ENCODE peak calls at places on chromosomes 1 and 21, in five cellular contexts. One of them, this sample, is unnamed.

GRCh38 chr1:199073166-199073565 is 434.3 kb downstream of the PTPRC start:
- DNase-seq in mesenchymal stem cell: no peak
- DNase-seq in neuronal stem cell: no peak
- DNase-seq in H9: no peak
- DNase-seq in H1: no peak
- DNase-seq in this sample: no peak

GRCh38 chr1:70038025-70038424 is 167.4 kb downstream of the LRRC40 start:
- DNase-seq in mesenchymal stem cell: peak; percentile 13
- DNase-seq in neuronal stem cell: no peak
- DNase-seq in H9: peak; percentile 45
- DNase-seq in H1: no peak
- DNase-seq in this sample: no peak

GRCh38 chr1:32903991-32904776 is 3.0 kb upstream of the TMEM54 start:
- DNase-seq in mesenchymal stem cell: no peak
- DNase-seq in neuronal stem cell: no peak
- DNase-seq in H9: no peak
- DNase-seq in H1: no peak
- DNase-seq in this sample: no peak

GRCh38 chr21:32048353-32048752 is 175.5 kb downstream of the HUNK start:
- DNase-seq in mesenchymal stem cell: no peak
- DNase-seq in neuronal stem cell: no peak
- DNase-seq in H9: peak; percentile 36
- DNase-seq in H1: no peak
- DNase-seq in this sample: no peak

GRCh38 chr1:201739492-201740085 is 89.4 kb upstream of the IPO9 start:
- DNase-seq in mesenchymal stem cell: peak; percentile 61
- DNase-seq in neuronal stem cell: no peak
- DNase-seq in H9: peak; percentile 74
- DNase-seq in H1: peak; percentile 77
- DNase-seq in this sample: no peak

GRCh38 chr1:13976485-13976884 is 276.5 kb downstream of the PRDM2 start:
- DNase-seq in mesenchymal stem cell: no peak
- DNase-seq in neuronal stem cell: no peak
- DNase-seq in H9: no peak
- DNase-seq in H1: no peak
- DNase-seq in this sample: no peak

GRCh38 chr1:161133220-161133740 is 813 bp upstream of the DEDD start:
- DNase-seq in mesenchymal stem cell: peak; percentile 64
- DNase-seq in neuronal stem cell: no peak
- DNase-seq in H9: no peak
- DNase-seq in H1: no peak
- DNase-seq in this sample: peak; percentile 23

GRCh38 chr1:30627994-30628393 is 95.4 kb downstream of the MATN1 start:
- DNase-seq in mesenchymal stem cell: no peak
- DNase-seq in neuronal stem cell: no peak
- DNase-seq in H9: no peak
- DNase-seq in H1: no peak
- DNase-seq in this sample: no peak

GRCh38 chr1:159958721-159959380 is 4.8 kb upstream of the SLAMF9 start:
- DNase-seq in mesenchymal stem cell: no peak
- DNase-seq in neuronal stem cell: no peak
- DNase-seq in H9: no peak
- DNase-seq in H1: no peak
- DNase-seq in this sample: no peak

GRCh38 chr1:87113313-87113712 is 198.9 kb downstream of the HS2ST1 start:
- DNase-seq in mesenchymal stem cell: no peak
- DNase-seq in neuronal stem cell: no peak
- DNase-seq in H9: no peak
- DNase-seq in H1: no peak
- DNase-seq in this sample: peak; percentile 85

GRCh38 chr1:160046494-160047115 is 14.8 kb upstream of the PIGM start:
- DNase-seq in mesenchymal stem cell: peak; percentile 35
- DNase-seq in neuronal stem cell: no peak
- DNase-seq in H9: peak; percentile 68
- DNase-seq in H1: peak; percentile 76
- DNase-seq in this sample: peak; percentile 21

GRCh38 chr21:15250384-15250783 is 185.6 kb upstream of the NRIP1 start:
- DNase-seq in mesenchymal stem cell: no peak
- DNase-seq in neuronal stem cell: no peak
- DNase-seq in H9: no peak
- DNase-seq in H1: no peak
- DNase-seq in this sample: peak; percentile 53

GRCh38 chr21:38773108-38774061 is 32.3 kb upstream of the ETS2 start:
- DNase-seq in mesenchymal stem cell: peak; percentile 97
- DNase-seq in neuronal stem cell: no peak
- DNase-seq in H9: no peak
- DNase-seq in H1: no peak
- DNase-seq in this sample: peak; percentile 99

GRCh38 chr1:147598631-147599361 is 57.5 kb downstream of the BCL9 start:
- DNase-seq in mesenchymal stem cell: peak; percentile 48
- DNase-seq in neuronal stem cell: peak; percentile 23
- DNase-seq in H9: no peak
- DNase-seq in H1: peak; percentile 79
- DNase-seq in this sample: peak; percentile 15

GRCh38 chr1:200373811-200374231 is 36.0 kb downstream of the ZNF281 start:
- DNase-seq in mesenchymal stem cell: no peak
- DNase-seq in neuronal stem cell: peak; percentile 37
- DNase-seq in H9: no peak
- DNase-seq in H1: peak; percentile 42
- DNase-seq in this sample: no peak

GRCh38 chr1:162283657-162284056 is 93.0 kb downstream of the SPATA46 start:
- DNase-seq in mesenchymal stem cell: no peak
- DNase-seq in neuronal stem cell: no peak
- DNase-seq in H9: no peak
- DNase-seq in H1: no peak
- DNase-seq in this sample: no peak

GRCh38 chr1:156347337-156347736 is 9.0 kb downstream of the TSACC start:
- DNase-seq in mesenchymal stem cell: no peak
- DNase-seq in neuronal stem cell: no peak
- DNase-seq in H9: no peak
- DNase-seq in H1: no peak
- DNase-seq in this sample: peak; percentile 73

GRCh38 chr1:182453619-182454018 is 3.7 kb downstream of the RGSL1 start:
- DNase-seq in mesenchymal stem cell: no peak
- DNase-seq in neuronal stem cell: no peak
- DNase-seq in H9: no peak
- DNase-seq in H1: no peak
- DNase-seq in this sample: no peak

GRCh38 chr1:51990478-51990965 is at the start of gene RAB3B:
- DNase-seq in mesenchymal stem cell: peak; percentile 62
- DNase-seq in neuronal stem cell: peak; percentile 80
- DNase-seq in H9: peak; percentile 96
- DNase-seq in H1: peak; percentile 99
- DNase-seq in this sample: peak; percentile 64

GRCh38 chr1:67166196-67166595 is at the start of gene IL23R:
- DNase-seq in mesenchymal stem cell: no peak
- DNase-seq in neuronal stem cell: no peak
- DNase-seq in H9: no peak
- DNase-seq in H1: no peak
- DNase-seq in this sample: no peak

GRCh38 chr1:98468111-98468717 is 193.3 kb upstream of the SNX7 start:
- DNase-seq in mesenchymal stem cell: peak; percentile 65
- DNase-seq in neuronal stem cell: peak; percentile 32
- DNase-seq in H9: no peak
- DNase-seq in H1: no peak
- DNase-seq in this sample: peak; percentile 81

GRCh38 chr1:91529856-91530255 is 29.2 kb downstream of the CDC7 start:
- DNase-seq in mesenchymal stem cell: peak; percentile 44
- DNase-seq in neuronal stem cell: no peak
- DNase-seq in H9: no peak
- DNase-seq in H1: no peak
- DNase-seq in this sample: peak; percentile 73

GRCh38 chr1:156571261-156571958 is 955 bp downstream of the IQGAP3 start:
- DNase-seq in mesenchymal stem cell: peak; percentile 91
- DNase-seq in neuronal stem cell: no peak
- DNase-seq in H9: no peak
- DNase-seq in H1: no peak
- DNase-seq in this sample: peak; percentile 96

GRCh38 chr21:33685613-33686197 is 43.4 kb downstream of the ITSN1 start:
- DNase-seq in mesenchymal stem cell: peak; percentile 67
- DNase-seq in neuronal stem cell: no peak
- DNase-seq in H9: no peak
- DNase-seq in H1: no peak
- DNase-seq in this sample: peak; percentile 66

GRCh38 chr1:23448846-23449245 is 24.3 kb upstream of the TCEA3 start:
- DNase-seq in mesenchymal stem cell: no peak
- DNase-seq in neuronal stem cell: no peak
- DNase-seq in H9: no peak
- DNase-seq in H1: no peak
- DNase-seq in this sample: peak; percentile 25

GRCh38 chr1:244163861-244164562 is 112.9 kb downstream of the ZBTB18 start:
- DNase-seq in mesenchymal stem cell: peak; percentile 95
- DNase-seq in neuronal stem cell: no peak
- DNase-seq in H9: peak; percentile 55
- DNase-seq in H1: no peak
- DNase-seq in this sample: peak; percentile 98

GRCh38 chr1:4694492-4694891 is 40.1 kb downstream of the AJAP1 start:
- DNase-seq in mesenchymal stem cell: no peak
- DNase-seq in neuronal stem cell: no peak
- DNase-seq in H9: peak; percentile 40
- DNase-seq in H1: no peak
- DNase-seq in this sample: no peak

GRCh38 chr21:37032877-37033471 is 26.5 kb downstream of the RIPPLY3 start:
- DNase-seq in mesenchymal stem cell: peak; percentile 69
- DNase-seq in neuronal stem cell: no peak
- DNase-seq in H9: no peak
- DNase-seq in H1: no peak
- DNase-seq in this sample: peak; percentile 81

GRCh38 chr1:170634293-170634692 is 29.6 kb upstream of the PRRX1 start:
- DNase-seq in mesenchymal stem cell: peak; percentile 33
- DNase-seq in neuronal stem cell: no peak
- DNase-seq in H9: no peak
- DNase-seq in H1: no peak
- DNase-seq in this sample: peak; percentile 93

GRCh38 chr1:238485062-238485905 is 594.6 kb upstream of the ZP4 start:
- DNase-seq in mesenchymal stem cell: peak; percentile 34
- DNase-seq in neuronal stem cell: no peak
- DNase-seq in H9: peak; percentile 67
- DNase-seq in H1: no peak
- DNase-seq in this sample: peak; percentile 60
- H2BK15ac ChIP-seq in mesenchymal stem cell: no peak overlapping the region
- H2BK15ac ChIP-seq in neuronal stem cell: no peak overlapping the region
- H2BK15ac ChIP-seq in H9: no peak overlapping the region
- H2BK15ac ChIP-seq in H1: no peak overlapping the region
- H2BK15ac ChIP-seq in this sample: no peak overlapping the region

DNA sequence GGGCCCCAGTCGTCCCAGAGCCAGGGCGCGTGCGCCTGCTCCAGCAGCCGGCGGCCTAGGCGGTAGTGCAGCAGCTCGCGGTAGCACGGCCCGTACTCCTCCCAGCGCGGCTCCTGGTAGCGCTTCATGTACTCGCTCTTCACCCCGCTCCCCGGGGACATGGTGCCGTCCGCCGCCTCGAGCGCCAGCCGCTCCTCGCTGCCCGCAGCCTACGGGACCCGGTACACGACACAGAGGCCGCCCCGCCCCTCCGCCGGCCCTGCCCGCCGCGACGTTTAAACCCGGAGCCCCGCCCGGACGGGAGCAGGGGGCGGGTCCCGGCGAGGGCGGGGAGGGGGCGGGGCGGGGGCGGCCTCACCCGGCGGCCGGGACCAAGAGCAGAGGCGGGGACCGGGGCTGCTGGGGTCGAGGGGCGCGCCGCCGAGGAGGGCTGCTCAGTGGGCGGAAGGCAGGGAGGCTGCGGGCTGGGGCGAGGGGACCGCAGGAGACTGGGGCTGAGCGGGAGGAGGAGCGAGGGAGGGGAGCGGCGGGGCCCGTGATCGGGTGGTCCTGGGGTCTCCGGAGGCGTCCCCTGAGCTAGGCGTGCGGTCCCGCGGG is 444 bp downstream of the CCSAP start:
- DNase-seq in mesenchymal stem cell: peak; percentile 80
- DNase-seq in neuronal stem cell: peak; percentile 89
- DNase-seq in H9: peak; percentile 91
- DNase-seq in H1: peak; percentile 89
- DNase-seq in this sample: peak; percentile 57
- H4K91ac ChIP-seq in mesenchymal stem cell: peak overlapping the region; percentile 53
- H4K91ac ChIP-seq in neuronal stem cell: no peak overlapping the region
- H4K91ac ChIP-seq in H9: no peak overlapping the region
- H4K91ac ChIP-seq in H1: peak overlapping the region; percentile 54
- H4K91ac ChIP-seq in this sample: no peak overlapping the region

DNA sequence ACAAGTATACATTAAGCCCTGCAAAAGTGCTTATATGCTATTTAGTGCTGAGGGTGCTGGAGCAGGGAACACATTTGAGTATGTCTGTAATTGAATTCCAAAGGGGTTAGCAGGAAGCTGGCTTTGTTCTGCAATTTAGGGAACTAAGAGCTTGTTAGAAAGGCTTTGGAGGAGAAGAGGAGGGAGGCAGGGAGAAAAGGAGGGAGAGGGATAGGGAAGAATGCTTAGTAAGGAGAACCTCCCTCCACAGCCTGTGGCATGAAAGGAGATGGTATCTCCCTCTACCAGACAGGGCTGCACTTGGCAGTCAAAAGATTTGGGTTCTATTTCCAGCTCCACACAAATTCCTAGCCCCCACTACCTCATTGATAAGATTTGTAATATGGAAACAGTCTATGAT is 217.8 kb downstream of the DAB1 start:
- DNase-seq in mesenchymal stem cell: no peak
- DNase-seq in neuronal stem cell: peak; percentile 47
- DNase-seq in H9: peak; percentile 62
- DNase-seq in H1: no peak
- DNase-seq in this sample: no peak
- H2AFZ ChIP-seq in mesenchymal stem cell: no peak overlapping the region
- H2AFZ ChIP-seq in neuronal stem cell: no peak overlapping the region
- H2AFZ ChIP-seq in H9: no peak overlapping the region
- H2AFZ ChIP-seq in H1: no peak overlapping the region
- H2AFZ ChIP-seq in this sample: no peak overlapping the region

GRCh38 chr1:94579876-94580294 is 38.3 kb upstream of the F3 start:
- DNase-seq in mesenchymal stem cell: peak; percentile 94
- DNase-seq in neuronal stem cell: no peak
- DNase-seq in H9: peak; percentile 69
- DNase-seq in H1: no peak
- DNase-seq in this sample: peak; percentile 98

GRCh38 chr1:94582578-94582977 is 41.0 kb upstream of the F3 start:
- DNase-seq in mesenchymal stem cell: no peak
- DNase-seq in neuronal stem cell: no peak
- DNase-seq in H9: no peak
- DNase-seq in H1: no peak
- DNase-seq in this sample: no peak

GRCh38 chr1:94578856-94579255 is 37.3 kb upstream of the F3 start:
- DNase-seq in mesenchymal stem cell: no peak
- DNase-seq in neuronal stem cell: no peak
- DNase-seq in H9: no peak
- DNase-seq in H1: no peak
- DNase-seq in this sample: peak; percentile 72

GRCh38 chr1:94580367-94581115 is 39.0 kb upstream of the F3 start:
- DNase-seq in mesenchymal stem cell: peak; percentile 55
- DNase-seq in neuronal stem cell: no peak
- DNase-seq in H9: no peak
- DNase-seq in H1: no peak
- DNase-seq in this sample: peak; percentile 45
- H2BK15ac ChIP-seq in mesenchymal stem cell: peak overlapping the region; percentile 13
- H2BK15ac ChIP-seq in neuronal stem cell: peak overlapping the region; percentile 33
- H2BK15ac ChIP-seq in H9: no peak overlapping the region
- H2BK15ac ChIP-seq in H1: no peak overlapping the region
- H2BK15ac ChIP-seq in this sample: peak overlapping the region; percentile 57

GRCh38 chr1:89831462-89832113 is 10.8 kb downstream of the LRRC8D start:
- DNase-seq in mesenchymal stem cell: no peak
- DNase-seq in neuronal stem cell: no peak
- DNase-seq in H9: no peak
- DNase-seq in H1: no peak
- DNase-seq in this sample: no peak
- H4K91ac ChIP-seq in mesenchymal stem cell: no peak overlapping the region
- H4K91ac ChIP-seq in neuronal stem cell: no peak overlapping the region
- H4K91ac ChIP-seq in H9: no peak overlapping the region
- H4K91ac ChIP-seq in H1: no peak overlapping the region
- H4K91ac ChIP-seq in this sample: no peak overlapping the region

This sample was measured in IMR-90.